ENCODE peak calls at places on chromosome 3, in four cellular contexts. V, T, C and B are unnamed samples. For H3K27me3, the result is how much of the 10 kb centered on the place peaks cover.

GRCh38 chr3:39327053-39327745 is 2.3 kb upstream of the CCR8 start:
- DNase-seq in V (no peak), T (no peak), C (no peak), B (no peak)

GRCh38 chr3:178419078-178419477 is 117.2 kb upstream of the KCNMB2 start:
- DNase-seq in V (no peak), T (no peak), C (no peak), B (no peak)

GRCh38 chr3:147943265-147943945 is 534.2 kb downstream of the ZIC1 start:
- DNase-seq in V (no peak), T (no peak), C (no peak), B (no peak)

GRCh38 chr3:181698263-181698944 is 13.3 kb upstream of the SOX2 start:
- DNase-seq in V (no peak), T (no peak), C (no peak), B (peak)

GRCh38 chr3:107855710-107856109 is 235.1 kb downstream of the CD47 start:
- DNase-seq in V (no peak), T (no peak), C (no peak), B (peak)

GRCh38 chr3:52083556-52084087 is 27.3 kb upstream of the DUSP7 start:
- DNase-seq in V (no peak), T (no peak), C (peak), B (no peak)

GRCh38 chr3:18153571-18154173 is 271.5 kb downstream of the SATB1 start:
- DNase-seq in V (no peak), T (no peak), C (no peak), B (peak)

GRCh38 chr3:11385908-11386307 is 113.7 kb downstream of the ATG7 start:
- DNase-seq in V (no peak), T (no peak), C (no peak), B (no peak)

GRCh38 chr3:127796751-127797150 is 25.6 kb downstream of the MGLL start:
- DNase-seq in V (no peak), T (no peak), C (no peak), B (peak)

GRCh38 chr3:95719481-95719880 is 1094.9 kb upstream of the EPHA6 start:
- DNase-seq in V (no peak), T (no peak), C (no peak), B (no peak)

GRCh38 chr3:176926034-176926433 is 271.2 kb downstream of the TBL1XR1 start:
- DNase-seq in V (no peak), T (no peak), C (no peak), B (no peak)

GRCh38 chr3:153348457-153349137 is 186.6 kb downstream of the RAP2B start:
- DNase-seq in V (no peak), T (no peak), C (no peak), B (no peak)

GRCh38 chr3:113222412-113223086 is 11.2 kb downstream of the BOC start:
- DNase-seq in V (no peak), T (no peak), C (no peak), B (no peak)

GRCh38 chr3:37607604-37608003 is 254.1 kb upstream of the CTDSPL start:
- DNase-seq in V (no peak), T (no peak), C (no peak), B (no peak)

GRCh38 chr3:37606472-37606871 is 255.2 kb upstream of the CTDSPL start:
- DNase-seq in V (no peak), T (no peak), C (no peak), B (no peak)

GRCh38 chr3:37608061-37608702 is 253.5 kb upstream of the CTDSPL start:
- DNase-seq in V (no peak), T (no peak), C (no peak), B (no peak)

GRCh38 chr3:37605754-37606153 is 255.9 kb upstream of the CTDSPL start:
- DNase-seq in V (no peak), T (no peak), C (no peak), B (no peak)

DNA sequence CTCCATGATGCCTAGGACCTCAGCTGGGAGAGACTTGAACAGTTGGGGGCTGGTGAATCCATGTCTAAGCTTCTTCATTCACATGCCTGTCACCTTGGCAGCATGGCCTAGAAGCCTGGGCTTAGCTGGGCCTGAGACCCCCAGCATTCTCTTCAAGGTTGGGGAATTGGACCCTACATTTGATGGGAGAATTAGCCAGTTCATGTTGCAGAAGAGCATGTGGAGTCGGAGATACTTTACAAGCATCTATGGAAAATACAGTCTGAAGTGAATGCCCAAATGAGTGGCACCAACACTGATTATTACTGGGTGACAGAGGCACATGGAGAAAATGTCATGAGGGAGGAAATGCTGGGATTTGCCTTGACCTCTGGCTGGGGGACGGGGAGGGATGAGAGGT is 252.0 kb upstream of the CTDSPL start:
- DNase-seq in V (no peak), T (no peak), C (no peak), B (no peak)
- H3K27me3 ChIP-seq in V (under half), T (under half), C (under half), B (under half)

GRCh38 chr3:123449986-123450474 is 1.1 kb upstream of the ADCY5 start:
- DNase-seq in V (peak), T (no peak), C (peak), B (peak)

GRCh38 chr3:123449092-123449985 is 449 bp upstream of the ADCY5 start:
- DNase-seq in V (peak), T (no peak), C (peak), B (peak)

GRCh38 chr3:123447416-123447748 is 1.5 kb downstream of the ADCY5 start:
- DNase-seq in V (no peak), T (no peak), C (no peak), B (no peak)

GRCh38 chr3:123447749-123448502 is 964 bp downstream of the ADCY5 start:
- DNase-seq in V (no peak), T (no peak), C (no peak), B (peak)

DNA sequence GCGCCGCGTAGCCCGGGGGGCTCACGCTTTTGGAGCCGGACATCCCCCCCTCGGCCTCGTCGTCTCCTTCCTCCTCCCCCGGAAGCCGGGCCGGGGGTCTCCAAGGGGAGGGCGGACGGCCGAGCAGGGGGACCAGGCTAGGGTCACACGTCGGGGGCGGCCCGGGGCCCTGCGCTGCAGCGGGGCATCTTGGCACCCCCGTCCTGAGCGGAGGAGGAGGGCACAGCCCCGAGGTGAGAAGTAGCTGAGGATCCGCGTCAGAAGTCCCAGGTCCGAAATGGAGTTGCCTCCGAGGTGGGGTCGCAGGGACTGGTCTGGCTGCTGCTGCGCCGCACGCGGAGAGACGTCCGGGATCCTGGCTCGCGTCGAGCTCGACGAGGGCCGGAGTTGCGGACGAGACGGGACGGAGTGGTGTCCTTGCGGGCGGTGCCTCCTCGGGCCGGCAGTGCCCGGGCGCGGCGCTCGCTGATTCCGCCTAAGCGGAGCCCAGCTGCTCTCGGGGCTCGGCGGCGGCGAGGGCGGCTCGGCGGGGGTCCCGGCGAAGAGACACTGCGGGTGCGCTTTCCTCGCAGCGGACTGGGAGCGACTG is at the start of gene ADCY5:
- DNase-seq in V (no peak), T (no peak), C (peak), B (peak)
- H3K27me3 ChIP-seq in V (under half), T (under half), C (under half), B (half or more)

GRCh38 chr3:123036352-123037014 is 8.9 kb upstream of the SEMA5B start:
- DNase-seq in V (no peak), T (no peak), C (no peak), B (no peak)
- H3K27me3 ChIP-seq in V (under half), T (under half), C (under half), B (under half)

GRCh38 chr3:15256861-15257341 is 50.9 kb downstream of the CAPN7 start:
- DNase-seq in V (no peak), T (no peak), C (no peak), B (no peak)
- H3K27me3 ChIP-seq in V (under half), T (under half), C (under half), B (under half)